ENCODE peak calls at places on chromosomes 12 and 14, in six cellular contexts. C is SJSA1, R is heart left ventricle, X is A673, T is heart right ventricle, G is pancreas. W is an unnamed sample.

GRCh38 chr12:124780336-124780735 is 83.3 kb downstream of the SCARB1 start:
- DNase-seq in C (no peak), T (no peak), X (no peak), G (no peak), R (no peak), W (no peak)

GRCh38 chr12:27549231-27549800 is 25.3 kb downstream of the PPFIBP1 start:
- DNase-seq in G (no peak), C (no peak), T (no peak), R (no peak), X (no peak), W (no peak)

GRCh38 chr12:106252056-106252455 is 4.2 kb upstream of the CKAP4 start:
- DNase-seq in G (no peak), R (no peak), X (no peak), C (no peak), T (no peak), W (no peak)

GRCh38 chr14:96364911-96365310 is 1.6 kb downstream of the GSKIP start:
- DNase-seq in T (no peak), X (no peak), G (no peak), C (no peak), R (no peak), W (no peak)

GRCh38 chr12:59452746-59453145 is 143.1 kb upstream of the SLC16A7 start:
- DNase-seq in T (no peak), R (no peak), G (no peak), C (no peak), X (no peak), W (no peak)

GRCh38 chr14:69387311-69387710 is 10.8 kb downstream of the ERH start:
- DNase-seq in C (no peak), X (no peak), G (no peak), R (no peak), T (no peak), W (no peak)

GRCh38 chr12:91171475-91171874 is 11.1 kb downstream of the DCN start:
- DNase-seq in G (no peak), C (no peak), R (no peak), T (no peak), X (no peak), W (no peak)

GRCh38 chr12:54017027-54017788 is 8.4 kb downstream of the HOXC8 start:
- DNase-seq in X (peak), T (no peak), C (no peak), G (no peak), R (no peak), W (no peak)

GRCh38 chr12:95203477-95203843 is 13.8 kb downstream of the FGD6 start:
- DNase-seq in T (no peak), C (no peak), G (no peak), X (no peak), R (no peak), W (no peak)

GRCh38 chr12:47079894-47080724 is at the start of gene AMIGO2:
- DNase-seq in R (peak), G (peak), X (peak), C (peak), T (peak), W (peak)

GRCh38 chr12:78036889-78037288 is 206.2 kb downstream of the NAV3 start:
- DNase-seq in C (no peak), X (no peak), R (no peak), G (no peak), T (no peak), W (no peak)

GRCh38 chr12:131202592-131203378 is 249.1 kb downstream of the ADGRD1 start:
- DNase-seq in C (peak), T (no peak), X (no peak), R (no peak), G (no peak), W (no peak)

GRCh38 chr12:131948166-131948712 is 1.5 kb upstream of the EP400 start:
- DNase-seq in G (no peak), R (no peak), C (no peak), X (no peak), T (no peak), W (no peak)

GRCh38 chr14:24133730-24134129 is 2.3 kb upstream of the PSME1 start:
- DNase-seq in T (no peak), G (no peak), X (no peak), R (no peak), C (no peak), W (no peak)

GRCh38 chr14:92596328-92596943 is 82.9 kb downstream of the RIN3 start:
- DNase-seq in T (no peak), C (no peak), R (no peak), X (no peak), G (no peak), W (no peak)

GRCh38 chr12:110312581-110313360 is 31.7 kb downstream of the ATP2A2 start:
- DNase-seq in G (no peak), C (no peak), R (no peak), X (peak), T (no peak), W (no peak)

GRCh38 chr12:3600951-3601350 is 109.9 kb downstream of the PRMT8 start:
- DNase-seq in X (no peak), T (no peak), G (no peak), C (no peak), R (no peak), W (no peak)

GRCh38 chr12:111598637-111599458 is at the start of gene ATXN2:
- DNase-seq in G (peak), C (peak), R (peak), T (peak), X (peak), W (peak)

GRCh38 chr12:69298947-69299346 is 49.2 kb upstream of the LYZ start:
- DNase-seq in C (no peak), T (no peak), G (no peak), X (no peak), R (no peak), W (no peak)

GRCh38 chr12:98358144-98358543 is 157.2 kb upstream of the TMPO start:
- DNase-seq in T (no peak), C (no peak), R (no peak), G (no peak), X (no peak), W (no peak)

GRCh38 chr14:79369359-79370332 is 841.7 kb downstream of the DIO2 start:
- DNase-seq in R (no peak), C (peak), T (no peak), G (no peak), X (peak), W (no peak)

GRCh38 chr12:54393743-54394142 is 9.2 kb upstream of the ZNF385A start:
- DNase-seq in G (no peak), C (no peak), X (no peak), T (no peak), R (no peak), W (no peak)

GRCh38 chr12:26465419-26466097 is 270.2 kb downstream of the SSPN start:
- DNase-seq in T (no peak), C (no peak), X (no peak), G (no peak), R (no peak), W (no peak)

GRCh38 chr14:104690266-104690711 is 871 bp downstream of the INF2 start:
- DNase-seq in R (no peak), C (no peak), X (no peak), T (no peak), G (peak), W (no peak)
- H3K27ac ChIP-seq in R (peak), C (peak), X (peak), T (peak), G (no peak), W (peak)

GRCh38 chr14:50953497-50953896 is 9.2 kb upstream of the PYGL start:
- DNase-seq in T (no peak), X (no peak), C (no peak), G (no peak), R (no peak), W (no peak)

GRCh38 chr14:50957296-50957695 is 13.0 kb upstream of the PYGL start:
- DNase-seq in R (no peak), X (peak), T (no peak), C (no peak), G (no peak), W (no peak)

GRCh38 chr14:50954811-50955372 is 10.6 kb upstream of the PYGL start:
- DNase-seq in C (no peak), T (no peak), R (no peak), X (peak), G (no peak), W (no peak)

GRCh38 chr14:50951032-50951431 is 6.7 kb upstream of the PYGL start:
- DNase-seq in T (no peak), R (no peak), C (no peak), G (no peak), X (no peak), W (no peak)

GRCh38 chr14:50955373-50956043 is 11.2 kb upstream of the PYGL start:
- DNase-seq in X (peak), C (peak), R (no peak), T (no peak), G (no peak), W (no peak)
- H3K27ac ChIP-seq in X (peak), C (peak), R (no peak), T (peak), G (no peak), W (peak)

GRCh38 chr12:55703976-55704761 is 3.5 kb downstream of the ITGA7 start:
- DNase-seq in T (peak), G (no peak), C (no peak), R (peak), X (no peak), W (no peak)

GRCh38 chr12:55705802-55706402 is 1.8 kb downstream of the ITGA7 start:
- DNase-seq in X (no peak), C (no peak), T (no peak), R (no peak), G (no peak), W (no peak)

GRCh38 chr12:55704824-55705780 is 2.6 kb downstream of the ITGA7 start:
- DNase-seq in G (no peak), R (no peak), T (no peak), C (no peak), X (no peak), W (no peak)

GRCh38 chr12:55702861-55703260 is 4.8 kb downstream of the ITGA7 start:
- DNase-seq in T (no peak), R (no peak), X (no peak), G (no peak), C (no peak), W (no peak)

GRCh38 chr12:55703288-55703687 is 4.4 kb downstream of the ITGA7 start:
- DNase-seq in C (no peak), T (peak), R (peak), X (no peak), G (no peak), W (no peak)
- H3K27ac ChIP-seq in C (no peak), T (peak), R (peak), X (no peak), G (no peak), W (no peak)

DNA sequence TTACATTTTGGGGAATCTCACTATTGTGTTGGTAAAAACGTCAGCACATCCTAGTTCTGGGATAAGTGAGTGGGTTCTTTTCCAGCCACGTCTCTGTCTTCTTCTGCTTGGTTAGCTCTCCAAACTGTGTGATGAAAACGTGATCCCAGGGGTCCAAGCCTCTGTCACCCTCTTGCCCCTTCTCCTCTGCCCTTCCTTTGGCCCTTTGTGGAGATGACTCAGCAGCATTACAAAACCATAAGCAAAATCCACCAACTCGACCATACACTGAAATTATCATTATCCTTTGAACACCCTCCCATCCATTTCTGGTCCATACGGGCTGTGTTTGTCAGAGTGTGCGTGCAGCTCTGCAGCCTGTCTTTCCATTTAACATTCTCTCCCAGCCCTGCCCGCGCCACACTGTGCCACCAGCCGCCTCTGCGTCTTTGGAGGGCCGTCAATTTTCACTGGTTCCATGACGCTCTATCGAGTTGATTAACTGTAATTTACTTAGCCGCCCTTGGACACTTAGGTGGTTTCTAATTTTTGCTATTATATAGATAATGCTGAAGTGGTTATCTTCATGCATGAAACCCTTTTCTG is 69.2 kb downstream of the SLC25A47 start:
- DNase-seq in C (no peak), R (no peak), G (no peak), T (no peak), X (no peak), W (no peak)
- H3K27ac ChIP-seq in C (no peak), R (no peak), G (no peak), T (no peak), X (no peak), W (no peak)

DNA sequence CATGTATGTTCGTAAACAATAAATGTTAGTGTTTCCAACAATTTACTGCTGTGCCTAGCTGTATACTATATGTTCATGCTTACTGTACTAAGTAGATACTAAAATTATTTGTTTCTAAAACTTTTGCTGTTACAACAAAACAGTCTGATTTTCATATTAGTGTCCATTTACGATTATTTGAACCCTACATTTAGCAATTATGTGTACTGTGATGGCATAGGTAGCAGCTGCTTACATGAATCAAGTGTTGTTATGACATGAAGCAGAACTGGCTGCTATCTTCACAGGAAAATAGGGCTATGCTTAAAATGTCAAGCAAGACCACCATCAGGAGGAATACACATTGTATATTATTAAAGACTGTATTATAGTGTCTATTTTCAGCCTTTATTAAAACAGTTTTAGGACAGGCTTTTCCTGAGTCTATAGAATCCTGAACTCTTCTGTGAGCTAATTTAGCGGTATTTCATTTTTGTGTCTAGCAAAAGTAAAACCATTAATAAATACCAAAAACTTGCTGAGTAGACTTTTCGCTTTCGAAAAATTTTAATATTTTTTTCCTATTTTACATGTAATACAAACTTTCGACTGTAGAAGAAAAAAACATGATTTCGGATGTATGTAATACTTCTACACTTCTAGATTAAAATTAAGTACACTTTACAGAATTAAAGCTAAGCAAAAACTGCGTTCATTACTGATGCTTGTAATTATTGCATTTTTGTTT is 1.1 kb upstream of the WDR89 start:
- DNase-seq in G (no peak), X (no peak), T (no peak), R (no peak), C (no peak), W (no peak)
- H3K27ac ChIP-seq in G (peak), X (no peak), T (peak), R (peak), C (no peak), W (peak)

GRCh38 chr14:50758279-50758678 is 72.7 kb downstream of the NIN start:
- DNase-seq in G (no peak), C (no peak), X (no peak), R (no peak), T (no peak), W (no peak)
- H3K27ac ChIP-seq in G (no peak), C (no peak), X (no peak), R (no peak), T (peak), W (no peak)

GRCh38 chr14:22509036-22509709 is 79.9 kb downstream of the DAD1 start:
- DNase-seq in T (no peak), X (no peak), G (no peak), C (no peak), R (no peak), W (no peak)
- H3K27ac ChIP-seq in T (no peak), X (peak), G (no peak), C (peak), R (no peak), W (no peak)

W was measured in substantia nigra.